ENCODE peak calls at places on chromosomes 2 and 18, in nine cellular contexts. H, W, L, B, Z, R, K, P and O are unnamed samples.

GRCh38 chr18:30889582-30890301 is 152.8 kb downstream of the DSC3 start:
- DNase-seq in H (peak; percentile 37), W (peak; percentile 1), L (no peak), B (no peak), Z (peak; percentile 71), R (no peak), K (peak; percentile 6), P (peak; percentile 51), O (peak; percentile 66)

GRCh38 chr18:36501100-36501499 is 203.6 kb downstream of the FHOD3 start:
- DNase-seq in H (no peak), W (no peak), L (no peak), B (no peak), Z (no peak), R (no peak), K (no peak), P (no peak), O (no peak)

GRCh38 chr2:109322111-109322510 is 193.1 kb downstream of the SH3RF3 start:
- DNase-seq in H (no peak), W (peak; percentile 97), L (no peak), B (no peak), Z (peak; percentile 80), R (no peak), K (peak; percentile 92), P (no peak), O (no peak)

GRCh38 chr2:47360937-47361336 is 42.0 kb upstream of the MSH2 start:
- DNase-seq in H (no peak), W (peak; percentile 4), L (no peak), B (no peak), Z (no peak), R (no peak), K (no peak), P (no peak), O (no peak)

GRCh38 chr2:19881221-19881620 is 20.6 kb downstream of the TTC32 start:
- DNase-seq in H (no peak), W (no peak), L (no peak), B (no peak), Z (no peak), R (no peak), K (no peak), P (no peak), O (no peak)

GRCh38 chr2:64637000-64637628 is 16.6 kb downstream of the SERTAD2 start:
- DNase-seq in H (no peak), W (no peak), L (no peak), B (no peak), Z (no peak), R (no peak), K (no peak), P (no peak), O (no peak)

GRCh38 chr2:10933700-10934225 is 22.0 kb downstream of the KCNF1 start:
- DNase-seq in H (no peak), W (no peak), L (no peak), B (no peak), Z (no peak), R (no peak), K (no peak), P (no peak), O (no peak)

GRCh38 chr2:238203104-238203972 is at the start of gene ILKAP:
- DNase-seq in H (peak; percentile 100), W (peak; percentile 95), L (peak; percentile 82), B (peak; percentile 86), Z (peak; percentile 92), R (peak; percentile 75), K (peak; percentile 53), P (peak; percentile 72), O (peak; percentile 94)

GRCh38 chr2:219759801-219760200 is 132.4 kb downstream of the SLC4A3 start:
- DNase-seq in H (no peak), W (no peak), L (no peak), B (no peak), Z (no peak), R (no peak), K (no peak), P (no peak), O (no peak)

GRCh38 chr2:70829916-70830315 is 5.7 kb downstream of the CD207 start:
- DNase-seq in H (no peak), W (no peak), L (no peak), B (no peak), Z (no peak), R (no peak), K (no peak), P (no peak), O (no peak)

GRCh38 chr2:187541086-187542085 is 12.8 kb downstream of the TFPI start:
- DNase-seq in H (no peak), W (peak; percentile 78), L (no peak), B (no peak), Z (no peak), R (no peak), K (peak; percentile 57), P (no peak), O (no peak)

GRCh38 chr18:24266124-24266523 is 127.3 kb downstream of the CABYR start:
- DNase-seq in H (no peak), W (no peak), L (no peak), B (no peak), Z (no peak), R (no peak), K (no peak), P (no peak), O (no peak)

GRCh38 chr2:236735742-236736360 is 166.2 kb downstream of the ACKR3 start:
- DNase-seq in H (no peak), W (no peak), L (no peak), B (no peak), Z (no peak), R (no peak), K (no peak), P (no peak), O (peak; percentile 34)

GRCh38 chr2:238716585-238716984 is 131.3 kb upstream of the TWIST2 start:
- DNase-seq in H (peak; percentile 58), W (no peak), L (no peak), B (no peak), Z (no peak), R (no peak), K (peak; percentile 3), P (no peak), O (no peak)

GRCh38 chr2:74081030-74081429 is 66.7 kb downstream of the BOLA3 start:
- DNase-seq in H (no peak), W (no peak), L (no peak), B (no peak), Z (no peak), R (no peak), K (no peak), P (no peak), O (no peak)